ENCODE peak calls at places on chromosomes 2 and 18, in four cellular contexts. M, K, X and P are unnamed samples.

GRCh38 chr18:3995476-3996102 is 459.5 kb downstream of the DLGAP1 start:
- DNase-seq in K (no peak), M (peak; percentile 80), X (no peak), P (peak; percentile 84)

GRCh38 chr2:60819155-60819862 is 62.1 kb upstream of the REL start:
- DNase-seq in K (no peak), X (no peak), M (no peak), P (no peak)

GRCh38 chr2:180125245-180125962 is 118.3 kb upstream of the CWC22 start:
- DNase-seq in M (peak; percentile 94), K (peak; percentile 46), X (peak; percentile 21), P (peak; percentile 65)

GRCh38 chr2:2812117-2812516 is 481.0 kb upstream of the MYT1L start:
- DNase-seq in M (no peak), K (no peak), X (no peak), P (no peak)

GRCh38 chr2:195388024-195388423 is 269.0 kb upstream of the SLC39A10 start:
- DNase-seq in M (no peak), X (no peak), K (no peak), P (no peak)

GRCh38 chr2:16168506-16169264 is 228.3 kb downstream of the MYCN start:
- DNase-seq in M (no peak), K (no peak), X (no peak), P (no peak)

GRCh38 chr18:62366992-62367391 is 41.9 kb downstream of the TNFRSF11A start:
- DNase-seq in X (no peak), M (no peak), K (no peak), P (no peak)

GRCh38 chr2:2232167-2232566 is 98.9 kb downstream of the MYT1L start:
- DNase-seq in K (no peak), M (no peak), X (no peak), P (no peak)

GRCh38 chr2:197293252-197294007 is 17.1 kb downstream of the ANKRD44 start:
- DNase-seq in M (peak; percentile 27), K (no peak), X (no peak), P (peak; percentile 52)

GRCh38 chr2:68809324-68810240 is 61.6 kb downstream of the BMP10 start:
- DNase-seq in X (no peak), M (no peak), K (no peak), P (no peak)

GRCh38 chr18:13452448-13452811 is 233.9 kb downstream of the LDLRAD4 start:
- DNase-seq in X (no peak), M (peak; percentile 18), K (no peak), P (no peak)

GRCh38 chr18:49464718-49465598 is 4.5 kb upstream of the DYM start:
- DNase-seq in X (no peak), K (no peak), M (peak; percentile 36), P (no peak)

GRCh38 chr18:36372902-36373301 is 75.4 kb downstream of the FHOD3 start:
- DNase-seq in X (no peak), K (no peak), M (peak; percentile 85), P (peak; percentile 74)

GRCh38 chr2:41136966-41137494 is 685.1 kb upstream of the SLC8A1 start:
- DNase-seq in M (peak; percentile 33), X (no peak), K (no peak), P (peak; percentile 5)

GRCh38 chr2:152549428-152549827 is 167.8 kb downstream of the PRPF40A start:
- DNase-seq in M (no peak), K (no peak), X (no peak), P (no peak)

GRCh38 chr2:130899306-130899705 is 62.6 kb downstream of the ARHGEF4 start:
- DNase-seq in M (no peak), K (no peak), X (no peak), P (no peak)

GRCh38 chr2:158009425-158009824 is 92.3 kb upstream of the UPP2 start:
- DNase-seq in K (no peak), M (peak; percentile 31), X (no peak), P (no peak)

GRCh38 chr2:15298769-15299168 is 262.4 kb downstream of the NBAS start:
- DNase-seq in M (peak; percentile 77), K (no peak), X (no peak), P (no peak)

GRCh38 chr2:240213476-240214391 is 73.3 kb upstream of the OTOS start:
- DNase-seq in X (no peak), K (peak; percentile 23), M (no peak), P (no peak)

GRCh38 chr2:28633739-28634138 is 117.9 kb upstream of the PPP1CB start:
- DNase-seq in M (peak; percentile 82), K (peak; percentile 62), X (no peak), P (no peak)

GRCh38 chr2:105576440-105577241 is 168.1 kb upstream of the NCK2 start:
- DNase-seq in M (peak; percentile 86), K (peak; percentile 58), X (no peak), P (peak; percentile 60)

GRCh38 chr2:184031402-184032147 is 566.8 kb upstream of the ZNF804A start:
- DNase-seq in M (no peak), K (no peak), X (no peak), P (peak; percentile 11)

GRCh38 chr2:239318790-239319189 is 82.0 kb downstream of the HDAC4 start:
- DNase-seq in X (no peak), M (peak; percentile 46), K (peak; percentile 44), P (no peak)

GRCh38 chr2:237184192-237184922 is 98.7 kb downstream of the COPS8 start:
- DNase-seq in X (no peak), M (peak; percentile 77), K (no peak), P (no peak)

GRCh38 chr2:80496770-80497169 is 192.2 kb upstream of the LRRTM1 start:
- DNase-seq in M (peak; percentile 44), X (no peak), K (no peak), P (no peak)

GRCh38 chr2:230661072-230661957 is 51.3 kb upstream of the CAB39 start:
- DNase-seq in X (no peak), K (no peak), M (no peak), P (peak; percentile 90)

GRCh38 chr2:235960716-235961640 is 207.2 kb downstream of the GBX2 start:
- DNase-seq in M (no peak), X (no peak), K (no peak), P (no peak)

GRCh38 chr2:48510329-48510728 is 19.6 kb upstream of the STON1 start:
- DNase-seq in M (peak; percentile 70), X (no peak), K (no peak), P (no peak)

GRCh38 chr2:56288863-56289580 is 105.2 kb downstream of the CCDC85A start:
- DNase-seq in X (no peak), K (no peak), M (no peak), P (no peak)

GRCh38 chr18:5630057-5630765 is 86.4 kb upstream of the EPB41L3 start:
- DNase-seq in K (peak; percentile 71), X (peak; percentile 52), M (peak; percentile 69), P (peak; percentile 49)

GRCh38 chr2:71589763-71590162 is 136.4 kb downstream of the DYSF start:
- DNase-seq in K (no peak), M (no peak), X (no peak), P (no peak)

GRCh38 chr2:121205321-121205942 is 79.6 kb downstream of the TFCP2L1 start:
- DNase-seq in X (no peak), K (peak; percentile 7), M (no peak), P (no peak)

GRCh38 chr2:54773233-54773632 is 49.8 kb downstream of the EML6 start:
- DNase-seq in M (no peak), K (no peak), X (no peak), P (no peak)

GRCh38 chr2:138415891-138416494 is 85.6 kb upstream of the SPOPL start:
- DNase-seq in M (peak; percentile 29), X (no peak), K (no peak), P (no peak)

GRCh38 chr2:7014201-7014640 is 97.0 kb downstream of the RNF144A start:
- DNase-seq in M (peak; percentile 59), K (no peak), X (no peak), P (peak; percentile 25)

DNA sequence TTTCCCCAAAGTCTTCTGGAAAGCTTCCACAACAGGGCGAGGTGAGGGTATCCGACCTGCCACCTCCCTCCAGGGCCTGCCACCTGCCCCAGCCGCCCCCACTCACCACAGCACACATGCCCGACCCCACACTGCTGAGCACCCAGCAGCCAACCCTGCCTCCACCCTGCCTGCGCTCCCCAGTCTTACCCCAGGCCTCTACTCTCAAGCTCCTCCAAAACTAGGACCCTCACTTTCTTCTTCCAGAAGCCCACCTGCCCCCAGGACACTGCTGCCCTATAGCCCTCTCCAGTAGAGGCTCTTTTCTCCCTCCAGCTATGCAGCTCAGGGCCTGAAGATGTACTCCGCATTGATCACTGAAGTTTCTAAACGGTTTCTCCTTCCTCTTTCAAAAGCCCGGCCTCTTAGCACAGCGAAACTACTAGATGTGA is 128.9 kb upstream of the SLC1A4 start:
- DNase-seq in K (peak; percentile 47), X (no peak), M (no peak), P (peak; percentile 65)
- H3K4me3 ChIP-seq in K (no peak overlapping the region), X (peak overlapping the region; percentile 70), M (no peak overlapping the region), P (peak overlapping the region; percentile 55)

GRCh38 chr2:81650048-81650971 is 1345.8 kb upstream of the LRRTM1 start:
- DNase-seq in K (no peak), M (no peak), X (no peak), P (no peak)
- TF ChIP-seq CTCF in K (no peak), M (no peak), X (no peak), P (no peak)

DNA sequence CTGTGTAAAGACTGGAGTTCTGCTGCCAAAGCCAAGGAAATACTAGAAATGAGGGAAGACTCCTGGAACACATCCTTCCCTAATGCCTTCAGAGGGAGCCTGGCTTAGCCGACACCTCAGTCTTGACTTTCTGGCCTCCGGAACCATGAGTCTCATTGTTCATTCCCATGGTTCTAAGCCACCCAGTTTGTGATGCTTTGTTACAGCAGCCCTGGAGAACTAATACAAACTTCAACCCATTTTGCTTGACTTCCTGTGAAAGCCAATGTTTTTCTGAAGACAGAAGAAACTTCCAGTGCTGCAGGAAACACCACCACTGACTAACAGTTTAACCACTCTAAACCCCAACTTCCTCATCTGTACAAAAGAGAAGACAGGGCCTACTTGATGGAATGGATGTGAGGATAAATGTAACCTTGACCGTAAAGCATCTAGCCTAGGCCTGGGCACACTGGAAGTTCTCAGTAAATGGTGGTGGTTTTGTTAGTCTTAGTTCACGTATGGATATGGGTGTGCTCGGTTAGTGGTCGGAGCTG is 85.9 kb upstream of the RFX8 start:
- DNase-seq in M (no peak), X (no peak), K (no peak), P (no peak)
- H3K4me3 ChIP-seq in M (no peak overlapping the region), X (no peak overlapping the region), K (no peak overlapping the region), P (no peak overlapping the region)

DNA sequence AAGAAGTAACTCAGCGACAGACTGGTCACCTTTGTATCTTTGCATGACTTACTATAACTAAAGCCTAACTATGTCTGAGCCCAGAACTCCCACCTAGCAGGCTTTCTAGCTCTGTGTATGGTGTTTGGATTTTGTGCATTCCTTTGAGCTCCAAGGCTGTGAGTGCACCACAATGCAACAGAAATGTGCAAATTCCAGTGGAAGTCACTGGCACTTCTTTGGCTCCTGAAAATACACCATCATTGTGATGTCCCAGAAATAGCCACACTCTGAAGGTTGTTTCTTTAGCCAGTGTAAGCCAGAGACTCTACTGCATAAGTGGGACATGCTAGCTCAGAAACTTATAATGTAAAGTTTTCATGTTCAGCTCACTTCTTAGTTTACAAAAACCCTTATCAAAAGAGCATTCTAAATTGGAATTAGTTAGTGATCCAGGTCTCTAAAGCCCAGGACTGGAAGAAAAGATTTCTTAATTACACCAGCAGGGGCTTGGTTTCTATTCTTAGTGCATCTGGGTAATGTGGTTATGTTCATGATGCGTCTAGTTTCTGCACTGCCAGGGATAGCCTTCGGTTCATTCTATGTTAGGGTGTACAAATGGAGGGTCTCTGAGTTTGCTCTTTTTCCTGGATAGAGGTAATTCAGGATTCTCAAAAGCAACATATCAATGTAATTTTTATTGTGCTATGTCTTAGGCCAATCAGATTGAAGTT is 1239.5 kb upstream of the ZEB2 start:
- DNase-seq in X (no peak), K (no peak), M (peak; percentile 28), P (no peak)
- TF ChIP-seq CTCF in X (no peak), K (no peak), M (no peak), P (no peak)

GRCh38 chr2:39492095-39492590 is 55.1 kb upstream of the MAP4K3 start:
- DNase-seq in M (peak; percentile 94), K (no peak), X (no peak), P (peak; percentile 91)
- H3K4me3 ChIP-seq in M (no peak overlapping the region), K (no peak overlapping the region), X (no peak overlapping the region), P (peak overlapping the region; percentile 21)

GRCh38 chr18:77110400-77110799 is 22.2 kb downstream of the MBP start:
- DNase-seq in X (no peak), K (no peak), M (no peak), P (no peak)
- TF ChIP-seq CTCF in X (no peak), K (no peak), M (peak; percentile 16), P (no peak)